ENCODE peak calls at places on chromosomes 1 and 21, in four cellular contexts. One of them, this sample, is unnamed.

GRCh38 chr1:36536727-36537126 is 54.0 kb upstream of the CSF3R start:
- DNase-seq in fibroblast of lung: no peak
- DNase-seq in colonic mucosa: no peak
- DNase-seq in IMR-90: no peak
- DNase-seq in this sample: no peak

GRCh38 chr1:224106568-224107281 is 7.2 kb upstream of the FBXO28 start:
- DNase-seq in fibroblast of lung: peak
- DNase-seq in IMR-90: peak
- DNase-seq in colonic mucosa: peak
- DNase-seq in this sample: peak

GRCh38 chr1:42930178-42931107 is 28.2 kb downstream of the SLC2A1 start:
- DNase-seq in fibroblast of lung: no peak
- DNase-seq in IMR-90: no peak
- DNase-seq in colonic mucosa: peak
- DNase-seq in this sample: no peak

GRCh38 chr1:164440222-164440621 is 118.8 kb upstream of the PBX1 start:
- DNase-seq in IMR-90: no peak
- DNase-seq in colonic mucosa: no peak
- DNase-seq in fibroblast of lung: peak
- DNase-seq in this sample: no peak

GRCh38 chr1:114524933-114525332 is 13.9 kb upstream of the TRIM33 start:
- DNase-seq in IMR-90: no peak
- DNase-seq in colonic mucosa: no peak
- DNase-seq in fibroblast of lung: no peak
- DNase-seq in this sample: peak

GRCh38 chr1:29121516-29121937 is 2.2 kb downstream of the TMEM200B start:
- DNase-seq in colonic mucosa: no peak
- DNase-seq in fibroblast of lung: no peak
- DNase-seq in IMR-90: no peak
- DNase-seq in this sample: no peak

GRCh38 chr1:8026976-8027747 is 1.1 kb upstream of the ERRFI1 start:
- DNase-seq in IMR-90: peak
- DNase-seq in colonic mucosa: peak
- DNase-seq in fibroblast of lung: peak
- DNase-seq in this sample: no peak

GRCh38 chr1:3530931-3531818 is 76.7 kb downstream of the ARHGEF16 start:
- DNase-seq in IMR-90: peak
- DNase-seq in fibroblast of lung: peak
- DNase-seq in colonic mucosa: peak
- DNase-seq in this sample: peak

GRCh38 chr1:38028671-38029070 is 16.1 kb downstream of the UTP11 start:
- DNase-seq in IMR-90: no peak
- DNase-seq in fibroblast of lung: no peak
- DNase-seq in colonic mucosa: no peak
- DNase-seq in this sample: no peak

GRCh38 chr1:38029725-38030511 is 16.7 kb downstream of the POU3F1 start:
- DNase-seq in fibroblast of lung: peak
- DNase-seq in IMR-90: peak
- DNase-seq in colonic mucosa: no peak
- DNase-seq in this sample: peak

GRCh38 chr1:38028105-38028591 is 15.6 kb downstream of the UTP11 start:
- DNase-seq in fibroblast of lung: no peak
- DNase-seq in colonic mucosa: no peak
- DNase-seq in IMR-90: no peak
- DNase-seq in this sample: peak

GRCh38 chr1:38030596-38031512 is 15.7 kb downstream of the POU3F1 start:
- DNase-seq in colonic mucosa: no peak
- DNase-seq in IMR-90: no peak
- DNase-seq in fibroblast of lung: no peak
- DNase-seq in this sample: no peak

GRCh38 chr1:38029081-38029681 is 16.6 kb downstream of the UTP11 start:
- DNase-seq in fibroblast of lung: peak
- DNase-seq in colonic mucosa: no peak
- DNase-seq in IMR-90: no peak
- DNase-seq in this sample: no peak
- TF ChIP-seq CTCF in fibroblast of lung: peak
- TF ChIP-seq CTCF in colonic mucosa: no peak
- TF ChIP-seq CTCF in IMR-90: no peak
- TF ChIP-seq CTCF in this sample: no peak

GRCh38 chr1:146020058-146020738 is 1.3 kb downstream of the HJV start:
- DNase-seq in fibroblast of lung: no peak
- DNase-seq in colonic mucosa: no peak
- DNase-seq in IMR-90: no peak
- DNase-seq in this sample: no peak
- TF ChIP-seq CTCF in fibroblast of lung: no peak
- TF ChIP-seq CTCF in colonic mucosa: no peak
- TF ChIP-seq CTCF in IMR-90: no peak
- TF ChIP-seq CTCF in this sample: no peak

GRCh38 chr21:18725653-18726052 is 322.1 kb upstream of the TMPRSS15 start:
- DNase-seq in colonic mucosa: no peak
- DNase-seq in fibroblast of lung: no peak
- DNase-seq in IMR-90: no peak
- DNase-seq in this sample: no peak
- TF ChIP-seq CTCF in colonic mucosa: no peak
- TF ChIP-seq CTCF in fibroblast of lung: no peak
- TF ChIP-seq CTCF in IMR-90: no peak
- TF ChIP-seq CTCF in this sample: no peak

DNA sequence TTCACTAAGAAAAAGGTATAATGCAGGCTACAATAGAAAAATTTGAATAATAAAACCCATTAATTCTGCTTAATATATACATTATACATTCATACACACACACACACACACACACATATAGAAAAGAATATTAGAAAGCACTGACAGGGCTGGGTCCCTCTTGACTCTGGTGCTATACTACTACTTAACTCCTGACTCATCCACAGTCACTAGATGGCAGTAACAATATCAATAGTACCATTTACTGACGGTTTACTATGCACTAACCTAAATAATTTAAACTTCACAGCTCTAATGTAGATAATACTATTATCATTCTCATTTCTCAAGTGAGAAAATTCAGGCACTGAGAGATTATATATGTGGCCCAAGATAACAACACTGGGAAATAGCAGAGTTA is 87.5 kb downstream of the COP1 start:
- DNase-seq in colonic mucosa: no peak
- DNase-seq in IMR-90: peak
- DNase-seq in fibroblast of lung: peak
- DNase-seq in this sample: no peak
- TF ChIP-seq CTCF in colonic mucosa: no peak
- TF ChIP-seq CTCF in IMR-90: peak
- TF ChIP-seq CTCF in fibroblast of lung: peak
- TF ChIP-seq CTCF in this sample: no peak

GRCh38 chr1:94236021-94236491 is 1.3 kb downstream of the ARHGAP29 start:
- DNase-seq in colonic mucosa: no peak
- DNase-seq in fibroblast of lung: peak
- DNase-seq in IMR-90: peak
- DNase-seq in this sample: no peak

GRCh38 chr1:94234615-94235014 is 2.8 kb downstream of the ARHGAP29 start:
- DNase-seq in IMR-90: no peak
- DNase-seq in colonic mucosa: no peak
- DNase-seq in fibroblast of lung: no peak
- DNase-seq in this sample: no peak

GRCh38 chr1:94237291-94238226 is at the start of gene ARHGAP29:
- DNase-seq in fibroblast of lung: peak
- DNase-seq in IMR-90: peak
- DNase-seq in colonic mucosa: peak
- DNase-seq in this sample: peak

GRCh38 chr1:94235189-94236020 is 2.0 kb downstream of the ARHGAP29 start:
- DNase-seq in colonic mucosa: no peak
- DNase-seq in fibroblast of lung: no peak
- DNase-seq in IMR-90: no peak
- DNase-seq in this sample: no peak

DNA sequence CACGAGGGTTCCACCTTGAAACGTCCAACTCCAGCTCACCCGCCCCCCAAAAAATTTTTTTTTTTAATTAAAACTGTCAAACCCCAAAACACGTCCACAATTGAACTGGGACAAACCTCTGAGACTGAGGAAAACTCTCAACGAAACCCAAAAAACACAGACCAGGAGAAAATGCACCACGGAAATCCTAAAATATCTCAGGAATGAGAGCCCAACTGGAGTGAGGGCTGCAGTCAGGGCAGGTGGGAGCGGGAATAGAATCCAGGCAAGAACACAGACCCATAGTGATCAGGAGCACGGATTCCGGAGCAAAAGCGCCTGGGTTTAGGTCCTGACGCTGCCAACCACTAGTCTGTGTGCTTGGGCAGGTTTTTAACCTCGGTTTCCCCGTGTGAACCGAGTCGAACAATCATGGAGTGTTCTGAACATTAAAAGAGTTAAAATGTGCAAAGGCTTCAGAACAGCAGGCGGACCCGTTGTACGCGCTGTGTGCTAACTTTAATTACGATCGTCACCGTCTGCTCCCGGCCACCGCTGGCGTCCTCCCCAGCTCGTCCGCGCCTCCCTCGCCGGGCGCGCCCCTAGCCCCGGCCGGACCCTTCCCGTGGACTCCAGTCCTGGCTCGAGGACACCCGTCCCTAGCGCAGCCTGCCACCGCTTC is 624 bp downstream of the ARHGAP29 start:
- DNase-seq in IMR-90: peak
- DNase-seq in fibroblast of lung: peak
- DNase-seq in colonic mucosa: peak
- DNase-seq in this sample: no peak
- TF ChIP-seq CTCF in IMR-90: peak
- TF ChIP-seq CTCF in fibroblast of lung: peak
- TF ChIP-seq CTCF in colonic mucosa: no peak
- TF ChIP-seq CTCF in this sample: peak

GRCh38 chr1:41474490-41475271 is 9.8 kb downstream of the EDN2 start:
- DNase-seq in fibroblast of lung: no peak
- DNase-seq in colonic mucosa: no peak
- DNase-seq in IMR-90: no peak
- DNase-seq in this sample: peak

GRCh38 chr1:41476807-41477361 is 7.6 kb downstream of the EDN2 start:
- DNase-seq in IMR-90: no peak
- DNase-seq in fibroblast of lung: no peak
- DNase-seq in colonic mucosa: peak
- DNase-seq in this sample: no peak

GRCh38 chr1:41473738-41474362 is 10.6 kb downstream of the EDN2 start:
- DNase-seq in IMR-90: no peak
- DNase-seq in fibroblast of lung: no peak
- DNase-seq in colonic mucosa: no peak
- DNase-seq in this sample: no peak

GRCh38 chr1:41475346-41475745 is 9.1 kb downstream of the EDN2 start:
- DNase-seq in IMR-90: no peak
- DNase-seq in colonic mucosa: no peak
- DNase-seq in fibroblast of lung: no peak
- DNase-seq in this sample: no peak

GRCh38 chr1:41475859-41476567 is 8.5 kb downstream of the EDN2 start:
- DNase-seq in colonic mucosa: no peak
- DNase-seq in IMR-90: no peak
- DNase-seq in fibroblast of lung: no peak
- DNase-seq in this sample: no peak
- TF ChIP-seq CTCF in colonic mucosa: no peak
- TF ChIP-seq CTCF in IMR-90: no peak
- TF ChIP-seq CTCF in fibroblast of lung: peak
- TF ChIP-seq CTCF in this sample: no peak

This sample was measured in RWPE1.